ENCODE peak calls at places on chromosomes 13 and 19, in five cellular contexts. N is GM12891, B is thoracic aorta, X is pulmonary artery endothelial cell, R is A172. F is an unnamed sample.

GRCh38 chr13:41274881-41275280 is 11.5 kb upstream of the MTRF1 start:
- DNase-seq in N (no peak), B (no peak), X (no peak), R (no peak), F (no peak)

GRCh38 chr19:33631628-33631995 is 9.9 kb downstream of the CHST8 start:
- DNase-seq in N (no peak), B (no peak), X (no peak), R (no peak), F (no peak)

GRCh38 chr19:4732680-4733114 is 9.1 kb upstream of the DPP9 start:
- DNase-seq in N (peak), B (no peak), X (no peak), R (peak), F (peak)

GRCh38 chr19:16942583-16942982 is 53.8 kb downstream of the F2RL3 start:
- DNase-seq in N (no peak), B (no peak), X (no peak), R (no peak), F (no peak)

GRCh38 chr19:17755977-17756670 is 4.8 kb downstream of the FCHO1 start:
- DNase-seq in N (peak), B (no peak), X (no peak), R (peak), F (peak)

GRCh38 chr13:74325106-74325505 is 190.9 kb upstream of the KLF12 start:
- DNase-seq in N (no peak), B (no peak), X (no peak), R (peak), F (no peak)

GRCh38 chr13:74930402-74931165 is 551.4 kb downstream of the TBC1D4 start:
- DNase-seq in N (no peak), B (no peak), X (peak), R (peak), F (peak)

GRCh38 chr13:30705672-30706071 is 29.7 kb upstream of the ALOX5AP start:
- DNase-seq in N (no peak), B (no peak), X (no peak), R (no peak), F (no peak)

GRCh38 chr13:41520699-41521630 is 63.6 kb downstream of the RGCC start:
- DNase-seq in N (no peak), B (no peak), X (no peak), R (no peak), F (no peak)

GRCh38 chr19:15283141-15283885 is 49.0 kb downstream of the BRD4 start:
- DNase-seq in N (no peak), B (peak), X (no peak), R (no peak), F (peak)

GRCh38 chr19:32863841-32864240 is 5.7 kb downstream of the SLC7A9 start:
- DNase-seq in N (no peak), B (no peak), X (no peak), R (no peak), F (no peak)

GRCh38 chr19:7883796-7884570 is 4.3 kb upstream of the LRRC8E start:
- DNase-seq in N (no peak), B (no peak), X (no peak), R (no peak), F (no peak)

GRCh38 chr13:69579351-69579750 is 528.3 kb upstream of the ATXN8OS start:
- DNase-seq in N (no peak), B (no peak), X (no peak), R (no peak), F (no peak)

F was measured in lung microvascular endothelial cell.